ENCODE peak calls at places on chromosomes 6 and 20, in eight cellular contexts. D is SK-N-SH, J is A549, C is HCT116, P is K562, V is HL-60, Q is GM23338, K is GM12878. W is an unnamed sample.

GRCh38 chr6:93416575-93417420 is 2.6 kb downstream of the EPHA7 start:
- DNase-seq in D (peak), J (peak), C (no peak), P (no peak), V (no peak), Q (peak), K (no peak), W (no peak)

GRCh38 chr20:34529742-34530141 is 13.5 kb downstream of the DYNLRB1 start:
- DNase-seq in D (no peak), J (no peak), C (no peak), P (no peak), V (no peak), Q (no peak), K (no peak), W (no peak)

GRCh38 chr20:9514072-9514460 is 324 bp upstream of the LAMP5 start:
- DNase-seq in D (peak), J (no peak), C (no peak), P (no peak), V (no peak), Q (peak), K (no peak), W (no peak)

GRCh38 chr6:44122821-44123220 is 4.4 kb downstream of the MRPL14 start:
- DNase-seq in D (no peak), J (no peak), C (no peak), P (no peak), V (no peak), Q (no peak), K (peak), W (no peak)

GRCh38 chr6:149534742-149535141 is 11.1 kb downstream of the PPIL4 start:
- DNase-seq in D (no peak), J (no peak), C (no peak), P (no peak), V (no peak), Q (no peak), K (no peak), W (no peak)

GRCh38 chr6:4291453-4292403 is 156.4 kb upstream of the ECI2 start:
- DNase-seq in D (no peak), J (no peak), C (no peak), P (no peak), V (no peak), Q (peak), K (no peak), W (no peak)

GRCh38 chr20:47382746-47383145 is 26.2 kb upstream of the ZMYND8 start:
- DNase-seq in D (no peak), J (no peak), C (no peak), P (no peak), V (no peak), Q (no peak), K (no peak), W (no peak)

GRCh38 chr6:36691011-36691410 is 6.6 kb upstream of the RAB44 start:
- DNase-seq in D (no peak), J (no peak), C (no peak), P (no peak), V (no peak), Q (no peak), K (no peak), W (no peak)

GRCh38 chr6:34511923-34512737 is 44.0 kb downstream of the SPDEF start:
- DNase-seq in D (no peak), J (no peak), C (no peak), P (no peak), V (no peak), Q (no peak), K (no peak), W (no peak)
- TF ChIP-seq REST in D (no peak), J (no peak), C (no peak), P (no peak), V (no peak), Q (no peak), K (no peak), W (no peak)

DNA sequence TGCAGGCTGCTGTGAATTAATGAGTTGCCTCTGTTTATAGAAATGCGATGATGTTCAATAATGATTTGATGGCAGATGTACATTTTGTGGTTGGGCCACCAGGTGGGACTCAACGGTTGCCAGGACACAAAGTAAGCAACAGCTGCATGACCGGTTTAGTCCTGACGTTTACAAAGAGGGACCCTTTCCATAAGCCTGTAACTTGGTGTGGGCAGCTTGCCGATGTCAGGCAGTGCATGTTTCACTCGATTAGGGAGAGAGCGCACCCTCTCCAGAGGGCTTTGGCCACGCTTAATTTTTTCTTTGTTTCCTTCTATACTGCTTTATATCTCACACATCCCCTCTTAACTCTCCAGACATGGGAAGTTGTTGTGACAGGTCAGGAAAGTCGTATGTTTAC is 1.4 kb downstream of the BTBD3 start:
- DNase-seq in D (no peak), J (no peak), C (no peak), P (no peak), V (no peak), Q (peak), K (no peak), W (no peak)
- TF ChIP-seq REST in D (no peak), J (no peak), C (no peak), P (no peak), V (no peak), Q (no peak), K (no peak), W (no peak)

DNA sequence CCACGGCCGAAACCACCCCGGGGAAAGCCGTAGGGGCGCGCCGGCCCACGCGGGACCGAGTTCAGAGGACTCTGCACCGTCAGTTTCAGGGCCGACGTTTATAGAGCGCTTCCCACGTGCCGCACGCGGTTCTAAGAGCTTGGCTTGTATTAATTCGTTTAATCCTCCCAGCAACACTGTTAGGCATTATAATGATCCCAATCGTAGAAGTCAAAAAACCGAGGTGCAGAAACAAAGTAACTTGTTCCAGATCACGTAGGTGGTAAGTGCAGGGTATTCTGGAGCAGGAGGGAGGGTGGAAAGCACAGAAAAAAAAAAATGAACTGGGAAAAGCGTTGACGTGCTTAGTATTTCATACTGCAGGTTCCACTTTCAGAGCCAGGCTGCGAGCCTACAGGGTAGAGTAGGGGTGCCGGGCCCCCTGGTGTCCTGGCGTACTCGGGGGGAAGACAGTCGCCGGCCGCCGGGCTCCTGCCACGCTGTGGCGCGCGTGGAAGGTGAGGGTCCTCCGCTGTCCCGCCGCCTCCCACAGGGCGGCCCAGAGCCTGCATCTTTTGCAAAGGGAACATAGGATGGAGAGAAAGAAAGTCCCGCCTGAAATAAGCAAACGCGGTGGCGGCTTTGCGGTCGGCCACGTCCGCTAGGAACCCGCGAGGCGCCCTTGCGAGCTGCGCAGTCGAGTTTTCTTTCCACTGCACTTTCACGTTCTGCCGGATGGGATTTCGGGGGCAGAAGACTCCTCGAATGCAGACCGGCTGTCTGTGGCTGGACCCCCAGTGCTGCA is 10.2 kb upstream of the FOXF2 start:
- DNase-seq in D (no peak), J (no peak), C (no peak), P (no peak), V (no peak), Q (no peak), K (no peak), W (no peak)
- TF ChIP-seq REST in D (no peak), J (no peak), C (no peak), P (no peak), V (no peak), Q (no peak), K (no peak), W (no peak)

GRCh38 chr20:25005220-25005619 is 12.7 kb upstream of the APMAP start:
- DNase-seq in D (no peak), J (peak), C (no peak), P (no peak), V (no peak), Q (no peak), K (no peak), W (no peak)

GRCh38 chr20:25007491-25008305 is 15.1 kb upstream of the APMAP start:
- DNase-seq in D (no peak), J (no peak), C (no peak), P (no peak), V (no peak), Q (no peak), K (no peak), W (no peak)

GRCh38 chr20:25006431-25007167 is 14.0 kb upstream of the APMAP start:
- DNase-seq in D (no peak), J (no peak), C (no peak), P (no peak), V (no peak), Q (no peak), K (no peak), W (no peak)

GRCh38 chr20:25003002-25003401 is 10.5 kb upstream of the APMAP start:
- DNase-seq in D (no peak), J (no peak), C (no peak), P (no peak), V (no peak), Q (no peak), K (no peak), W (no peak)

GRCh38 chr20:25005661-25006060 is 13.1 kb upstream of the APMAP start:
- DNase-seq in D (no peak), J (no peak), C (no peak), P (no peak), V (no peak), Q (no peak), K (no peak), W (no peak)
- TF ChIP-seq REST in D (no peak), J (no peak), C (no peak), P (no peak), V (no peak), Q (no peak), K (no peak), W (no peak)

W was measured in Panc1.